ENCODE peak calls at places on chromosomes 1 and 21, in six cellular contexts. N is Panc1, Z is brain microvascular endothelial cell, I is astrocyte of the spinal cord, K is upper lobe of right lung, X is prostate gland. E is an unnamed sample.

GRCh38 chr1:171653796-171654704 is 1.6 kb upstream of the MYOC start:
- DNase-seq in N (no peak), Z (peak; percentile 15), I (peak; percentile 25), K (no peak), X (no peak), E (no peak)

GRCh38 chr1:178273707-178274410 is 180.0 kb downstream of the RASAL2 start:
- DNase-seq in N (no peak), Z (peak; percentile 33), I (peak; percentile 53), K (no peak), X (no peak), E (no peak)

GRCh38 chr21:43763901-43764523 is 12.1 kb downstream of the CSTB start:
- DNase-seq in N (no peak), Z (no peak), I (no peak), K (no peak), X (no peak), E (no peak)

GRCh38 chr1:92739669-92740524 is 45.0 kb downstream of the EVI5 start:
- DNase-seq in N (no peak), Z (no peak), I (no peak), K (no peak), X (no peak), E (no peak)

GRCh38 chr1:174795806-174796205 is 203.9 kb upstream of the CACYBP start:
- DNase-seq in N (no peak), Z (no peak), I (peak; percentile 29), K (no peak), X (no peak), E (no peak)

GRCh38 chr1:245704341-245704740 is 549.6 kb downstream of the KIF26B start:
- DNase-seq in N (no peak), Z (no peak), I (no peak), K (no peak), X (no peak), E (peak; percentile 36)

GRCh38 chr1:203638914-203639313 is 12.3 kb downstream of the ATP2B4 start:
- DNase-seq in N (no peak), Z (no peak), I (no peak), K (no peak), X (no peak), E (no peak)

GRCh38 chr1:10835423-10836421 is 39.3 kb upstream of the CASZ1 start:
- DNase-seq in N (no peak), Z (peak; percentile 19), I (peak; percentile 30), K (peak; percentile 83), X (peak; percentile 66), E (no peak)

GRCh38 chr1:43107664-43108063 is 64.4 kb downstream of the EBNA1BP2 start:
- DNase-seq in N (no peak), Z (no peak), I (no peak), K (no peak), X (no peak), E (no peak)

GRCh38 chr1:32900956-32901822 is at the start of gene TMEM54:
- DNase-seq in N (no peak), Z (no peak), I (no peak), K (peak; percentile 87), X (peak; percentile 77), E (peak; percentile 85)

GRCh38 chr21:46041183-46041582 is 56.7 kb upstream of the COL6A2 start:
- DNase-seq in N (no peak), Z (no peak), I (no peak), K (no peak), X (no peak), E (no peak)

GRCh38 chr1:209107535-209107934 is 476.0 kb upstream of the CAMK1G start:
- DNase-seq in N (no peak), Z (no peak), I (no peak), K (no peak), X (no peak), E (no peak)

GRCh38 chr1:211210965-211211364 is 48.2 kb upstream of the RCOR3 start:
- DNase-seq in N (no peak), Z (no peak), I (no peak), K (no peak), X (no peak), E (no peak)

GRCh38 chr1:86419277-86419903 is 4.6 kb upstream of the CLCA2 start:
- DNase-seq in N (no peak), Z (peak; percentile 23), I (peak; percentile 22), K (no peak), X (peak; percentile 37), E (no peak)

GRCh38 chr1:216596298-216596947 is 126.8 kb downstream of the ESRRG start:
- DNase-seq in N (no peak), Z (no peak), I (peak; percentile 1), K (no peak), X (no peak), E (no peak)

GRCh38 chr1:228236744-228237143 is 28.9 kb downstream of the OBSCN start:
- DNase-seq in N (no peak), Z (peak; percentile 31), I (no peak), K (no peak), X (no peak), E (no peak)

GRCh38 chr21:36642777-36643176 is 56.1 kb upstream of the SIM2 start:
- DNase-seq in N (no peak), Z (no peak), I (no peak), K (no peak), X (no peak), E (no peak)

GRCh38 chr21:36641346-36641745 is 57.6 kb upstream of the SIM2 start:
- DNase-seq in N (no peak), Z (no peak), I (no peak), K (no peak), X (no peak), E (no peak)

GRCh38 chr21:36640260-36641244 is 58.4 kb upstream of the SIM2 start:
- DNase-seq in N (no peak), Z (no peak), I (no peak), K (no peak), X (no peak), E (no peak)

GRCh38 chr21:36641886-36642285 is 57.0 kb upstream of the SIM2 start:
- DNase-seq in N (no peak), Z (no peak), I (no peak), K (no peak), X (no peak), E (no peak)

GRCh38 chr21:36639769-36640168 is 59.1 kb upstream of the SIM2 start:
- DNase-seq in N (no peak), Z (no peak), I (no peak), K (no peak), X (no peak), E (no peak)
- TF ChIP-seq CTCF in N (no peak), Z (no peak), I (no peak), K (no peak), X (no peak), E (no peak)

DNA sequence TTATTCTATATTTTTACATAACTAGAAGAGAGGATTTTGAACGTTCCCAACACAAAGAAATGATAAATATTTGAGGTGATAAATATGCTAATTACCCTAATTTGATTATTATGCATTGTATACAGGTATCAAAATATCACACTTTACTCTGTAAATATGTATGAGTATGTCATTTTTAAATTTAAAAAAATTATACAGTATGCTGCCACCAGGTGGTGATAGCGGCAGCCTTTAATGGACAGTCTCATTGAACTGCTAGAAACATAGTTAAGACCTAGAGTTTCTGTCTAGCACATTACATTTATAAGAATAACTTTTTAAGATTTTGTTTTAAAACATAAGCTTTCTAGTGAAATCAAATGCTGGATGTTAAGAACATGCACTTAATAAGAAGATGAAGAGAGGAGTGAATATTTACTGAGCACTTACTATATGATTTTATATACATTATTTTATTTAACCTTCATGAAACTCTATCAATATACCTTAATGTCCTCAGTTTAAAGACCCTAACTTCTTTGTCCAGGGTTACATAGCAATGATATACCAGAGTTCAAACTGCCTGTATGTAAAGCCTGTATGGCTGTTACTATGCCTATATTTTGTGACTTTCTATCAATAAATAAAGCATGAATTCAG is 207.1 kb downstream of the NUF2 start:
- DNase-seq in N (peak; percentile 10), Z (peak; percentile 21), I (peak; percentile 40), K (no peak), X (no peak), E (no peak)
- TF ChIP-seq CTCF in N (peak; percentile 65), Z (peak; percentile 67), I (peak; percentile 65), K (peak; percentile 53), X (peak; percentile 67), E (peak; percentile 86)

GRCh38 chr1:229344139-229344538 is 1.3 kb upstream of the CCSAP start:
- DNase-seq in N (no peak), Z (no peak), I (no peak), K (no peak), X (no peak), E (no peak)

GRCh38 chr1:229341811-229342304 is 989 bp downstream of the CCSAP start:
- DNase-seq in N (no peak), Z (no peak), I (peak; percentile 4), K (no peak), X (no peak), E (no peak)

GRCh38 chr1:229344937-229345684 is 2.3 kb upstream of the CCSAP start:
- DNase-seq in N (no peak), Z (no peak), I (no peak), K (no peak), X (no peak), E (no peak)

GRCh38 chr1:229342305-229342901 is 444 bp downstream of the CCSAP start:
- DNase-seq in N (no peak), Z (peak; percentile 52), I (peak; percentile 70), K (peak; percentile 94), X (peak; percentile 89), E (peak; percentile 93)

DNA sequence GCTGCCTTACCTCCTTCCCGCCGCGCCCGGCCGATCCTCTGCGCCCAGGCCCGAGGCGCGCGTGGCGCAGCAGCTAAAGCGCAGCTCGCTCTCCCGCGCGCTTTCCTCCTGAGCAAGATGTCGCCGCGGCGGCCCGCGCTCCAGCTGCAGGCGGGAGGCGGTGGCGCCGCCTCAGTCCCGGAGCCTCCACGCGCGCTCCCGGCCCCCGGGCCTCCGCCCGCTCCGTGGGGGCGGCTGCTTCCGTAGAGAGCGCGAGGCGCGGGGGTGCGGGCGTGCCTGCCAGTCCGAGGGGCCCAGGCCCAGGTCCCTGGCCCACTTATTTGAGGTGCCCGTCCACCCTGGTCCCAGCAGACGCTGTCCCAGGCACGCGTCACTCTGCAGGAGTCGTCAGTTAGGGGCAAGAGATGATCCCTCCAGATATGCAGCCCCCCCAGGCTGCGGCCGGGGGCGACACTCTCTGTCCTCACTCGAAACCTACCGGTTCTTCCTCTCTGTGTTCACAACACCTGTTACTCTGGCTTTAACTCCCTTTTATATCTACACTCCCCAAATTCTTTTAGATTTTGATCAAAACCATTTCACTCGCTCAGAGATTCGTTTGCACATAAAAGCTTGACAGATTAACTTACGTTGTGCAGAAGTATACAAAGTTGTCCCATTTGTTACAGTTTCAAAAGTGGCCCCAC is at the start of gene CCSAP:
- DNase-seq in N (no peak), Z (no peak), I (peak; percentile 32), K (peak; percentile 85), X (peak; percentile 35), E (no peak)
- TF ChIP-seq CTCF in N (no peak), Z (no peak), I (no peak), K (no peak), X (no peak), E (peak; percentile 27)

GRCh38 chr1:13970631-13971247 is 270.8 kb downstream of the PRDM2 start:
- DNase-seq in N (no peak), Z (no peak), I (no peak), K (no peak), X (no peak), E (no peak)

GRCh38 chr1:13968361-13968760 is 268.4 kb downstream of the PRDM2 start:
- DNase-seq in N (no peak), Z (no peak), I (no peak), K (no peak), X (no peak), E (no peak)

GRCh38 chr1:13967707-13968106 is 267.7 kb downstream of the PRDM2 start:
- DNase-seq in N (no peak), Z (no peak), I (no peak), K (no peak), X (no peak), E (no peak)

GRCh38 chr1:13964768-13965167 is 264.8 kb downstream of the PRDM2 start:
- DNase-seq in N (no peak), Z (no peak), I (no peak), K (no peak), X (no peak), E (no peak)

GRCh38 chr1:13965770-13966398 is 265.9 kb downstream of the PRDM2 start:
- DNase-seq in N (no peak), Z (peak; percentile 32), I (peak; percentile 48), K (no peak), X (peak; percentile 45), E (no peak)
- TF ChIP-seq CTCF in N (peak; percentile 72), Z (peak; percentile 21), I (peak; percentile 46), K (peak; percentile 40), X (peak; percentile 33), E (peak; percentile 76)

E was measured in chondrocyte.